ENCODE peak calls at places on chromosomes 5 and 9, in seven cellular contexts. M is vagina, X is uterus, R is left ventricle myocardium inferior, P is neural progenitor cell, W is mesenchymal stem cell, T is GM23248. Q is an unnamed sample. For H3K27me3 and H3K36me3, the result is how much of the 10 kb centered on the place peaks cover.

GRCh38 chr5:75335952-75336624 is 932 bp upstream of the HMGCR start:
- DNase-seq in M (no peak), X (no peak), R (no peak), P (no peak), W (peak), T (peak), Q (peak)

GRCh38 chr5:10023494-10023893 is 226.2 kb downstream of the ATPSCKMT start:
- DNase-seq in M (no peak), X (no peak), R (no peak), P (no peak), W (no peak), T (no peak), Q (no peak)

GRCh38 chr9:110875275-110875674 is 163.0 kb downstream of the LPAR1 start:
- DNase-seq in M (no peak), X (no peak), R (peak), P (peak), W (no peak), T (no peak), Q (no peak)

GRCh38 chr5:150311015-150311692 is 8.4 kb upstream of the ARSI start:
- DNase-seq in M (no peak), X (no peak), R (no peak), P (peak), W (no peak), T (no peak), Q (peak)

GRCh38 chr5:168552146-168552545 is 23.0 kb downstream of the FBLL1 start:
- DNase-seq in M (no peak), X (no peak), R (no peak), P (no peak), W (peak), T (peak), Q (peak)

GRCh38 chr9:19934301-19934868 is 145.5 kb upstream of the SLC24A2 start:
- DNase-seq in M (no peak), X (no peak), R (peak), P (peak), W (peak), T (peak), Q (peak)

GRCh38 chr9:18614651-18615050 is 140.7 kb downstream of the ADAMTSL1 start:
- DNase-seq in M (no peak), X (no peak), R (no peak), P (no peak), W (no peak), T (no peak), Q (no peak)

GRCh38 chr9:105150991-105151685 is 93.3 kb upstream of the SLC44A1 start:
- DNase-seq in M (no peak), X (no peak), R (no peak), P (no peak), W (peak), T (peak), Q (no peak)

GRCh38 chr5:139619861-139620260 is 28.3 kb upstream of the CXXC5 start:
- DNase-seq in M (no peak), X (no peak), R (no peak), P (no peak), W (no peak), T (no peak), Q (no peak)

GRCh38 chr5:43313854-43314457 is 744 bp upstream of the HMGCS1 start:
- DNase-seq in M (no peak), X (peak), R (no peak), P (peak), W (no peak), T (peak), Q (no peak)

GRCh38 chr5:31459594-31459993 is 72.3 kb downstream of the DROSHA start:
- DNase-seq in M (no peak), X (no peak), R (no peak), P (no peak), W (no peak), T (peak), Q (no peak)

GRCh38 chr5:8813180-8813579 is 732.7 kb downstream of the SEMA5A start:
- DNase-seq in M (no peak), X (no peak), R (no peak), P (no peak), W (no peak), T (no peak), Q (no peak)

GRCh38 chr5:18764161-18764560 is 1129.9 kb downstream of the TAF11L14 start:
- DNase-seq in M (no peak), X (no peak), R (no peak), P (no peak), W (no peak), T (no peak), Q (no peak)

GRCh38 chr5:6419340-6419852 is 29.3 kb upstream of the UBE2QL1 start:
- DNase-seq in M (peak), X (no peak), R (no peak), P (no peak), W (no peak), T (no peak), Q (no peak)

GRCh38 chr5:103019804-103020203 is 100.1 kb downstream of the GIN1 start:
- DNase-seq in M (no peak), X (no peak), R (no peak), P (no peak), W (no peak), T (no peak), Q (no peak)

GRCh38 chr5:137461636-137462596 is 37.2 kb downstream of the SPOCK1 start:
- DNase-seq in M (no peak), X (no peak), R (no peak), P (peak), W (no peak), T (no peak), Q (peak)

GRCh38 chr5:151676719-151677118 is 10.0 kb downstream of the SPARC start:
- DNase-seq in M (no peak), X (no peak), R (no peak), P (peak), W (no peak), T (peak), Q (no peak)

GRCh38 chr9:136578915-136579637 is 33.2 kb upstream of the NOTCH1 start:
- DNase-seq in M (no peak), X (no peak), R (peak), P (no peak), W (no peak), T (peak), Q (no peak)

DNA sequence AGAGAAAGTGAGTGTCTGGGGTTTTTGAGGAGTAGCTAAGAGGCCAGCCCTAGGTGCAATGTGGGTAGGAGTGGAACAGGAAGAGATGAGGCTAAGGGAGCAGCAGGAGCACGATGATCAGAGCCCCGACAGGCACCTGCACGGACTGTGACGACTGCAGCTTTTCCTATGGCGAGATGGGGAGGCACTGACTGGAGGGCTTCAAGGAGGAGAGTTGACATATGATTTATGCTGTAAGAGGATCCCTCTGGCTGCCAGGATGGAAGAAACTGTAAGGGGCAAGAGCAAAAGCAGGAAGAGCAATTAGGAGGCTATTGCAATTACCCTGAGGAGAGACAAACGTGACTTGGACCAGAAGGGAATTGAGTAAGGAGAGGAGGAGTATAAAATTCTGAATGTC is 33.1 kb downstream of the TRPC7 start:
- DNase-seq in M (no peak), X (no peak), R (no peak), P (no peak), W (no peak), T (no peak), Q (no peak)
- H3K27me3 ChIP-seq in M (under half), X (under half), R (half or more), P (under half), W (under half), T (under half), Q (half or more)

GRCh38 chr9:126664893-126665695 is 51.4 kb downstream of the LMX1B start:
- DNase-seq in M (no peak), X (no peak), R (no peak), P (peak), W (no peak), T (no peak), Q (no peak)
- H3K4me3 ChIP-seq in M (no peak), X (no peak), R (no peak), P (peak), W (no peak), T (no peak), Q (no peak)

GRCh38 chr9:128540630-128541355 is 11.6 kb upstream of the SPTAN1 start:
- DNase-seq in M (no peak), X (no peak), R (no peak), P (no peak), W (no peak), T (no peak), Q (no peak)
- H3K36me3 ChIP-seq in M (under half), X (under half), R (half or more), P (under half), W (half or more), T (under half), Q (under half)

GRCh38 chr9:126676102-126676684 is 62.5 kb downstream of the LMX1B start:
- DNase-seq in M (no peak), X (no peak), R (no peak), P (peak), W (no peak), T (no peak), Q (no peak)

GRCh38 chr9:126673689-126674364 is 60.1 kb downstream of the LMX1B start:
- DNase-seq in M (no peak), X (no peak), R (no peak), P (peak), W (peak), T (peak), Q (no peak)

GRCh38 chr9:126674365-126675146 is 60.8 kb downstream of the LMX1B start:
- DNase-seq in M (no peak), X (no peak), R (no peak), P (peak), W (no peak), T (no peak), Q (no peak)

GRCh38 chr9:126676685-126677143 is 63.0 kb downstream of the LMX1B start:
- DNase-seq in M (no peak), X (no peak), R (no peak), P (peak), W (no peak), T (no peak), Q (no peak)

GRCh38 chr9:126675147-126675467 is 61.4 kb downstream of the LMX1B start:
- DNase-seq in M (no peak), X (no peak), R (no peak), P (peak), W (no peak), T (no peak), Q (no peak)
- H3K27me3 ChIP-seq in M (under half), X (under half), R (half or more), P (half or more), W (half or more), T (under half), Q (under half)

GRCh38 chr5:37834542-37835399 is 5.1 kb downstream of the GDNF start:
- DNase-seq in M (no peak), X (no peak), R (no peak), P (peak), W (no peak), T (no peak), Q (no peak)

GRCh38 chr5:37835400-37835973 is 4.4 kb downstream of the GDNF start:
- DNase-seq in M (no peak), X (no peak), R (no peak), P (no peak), W (no peak), T (no peak), Q (no peak)

GRCh38 chr5:37830348-37830747 is 9.5 kb downstream of the GDNF start:
- DNase-seq in M (no peak), X (no peak), R (no peak), P (no peak), W (no peak), T (no peak), Q (no peak)

GRCh38 chr5:37833990-37834389 is 5.9 kb downstream of the GDNF start:
- DNase-seq in M (no peak), X (no peak), R (no peak), P (peak), W (peak), T (no peak), Q (no peak)

GRCh38 chr5:37831821-37832524 is 7.9 kb downstream of the GDNF start:
- DNase-seq in M (no peak), X (no peak), R (no peak), P (no peak), W (no peak), T (peak), Q (peak)
- H3K4me3 ChIP-seq in M (no peak), X (no peak), R (no peak), P (no peak), W (no peak), T (no peak), Q (no peak)

DNA sequence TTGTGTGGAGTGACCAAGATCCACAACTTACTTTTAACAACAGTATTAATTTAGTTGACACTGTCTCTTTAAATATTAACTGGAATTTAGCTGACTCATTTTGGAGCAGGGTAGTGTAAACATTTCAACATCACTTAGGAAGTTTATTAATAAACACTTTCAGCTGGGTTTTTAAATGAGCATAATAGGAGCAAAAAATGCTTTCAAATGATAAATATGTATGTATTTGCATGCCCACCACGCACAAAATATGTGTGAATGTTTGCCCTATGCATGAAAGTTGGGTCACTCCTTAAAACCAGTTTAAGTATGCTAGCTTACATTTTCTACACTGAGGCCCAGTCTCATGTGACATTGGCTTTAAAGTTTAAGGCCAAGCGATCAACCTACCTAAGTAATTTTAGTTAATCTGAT is 2.9 kb downstream of the ZFAND5 start:
- DNase-seq in M (no peak), X (no peak), R (no peak), P (no peak), W (peak), T (peak), Q (no peak)
- H3K36me3 ChIP-seq in M (under half), X (under half), R (under half), P (under half), W (half or more), T (half or more), Q (half or more)

DNA sequence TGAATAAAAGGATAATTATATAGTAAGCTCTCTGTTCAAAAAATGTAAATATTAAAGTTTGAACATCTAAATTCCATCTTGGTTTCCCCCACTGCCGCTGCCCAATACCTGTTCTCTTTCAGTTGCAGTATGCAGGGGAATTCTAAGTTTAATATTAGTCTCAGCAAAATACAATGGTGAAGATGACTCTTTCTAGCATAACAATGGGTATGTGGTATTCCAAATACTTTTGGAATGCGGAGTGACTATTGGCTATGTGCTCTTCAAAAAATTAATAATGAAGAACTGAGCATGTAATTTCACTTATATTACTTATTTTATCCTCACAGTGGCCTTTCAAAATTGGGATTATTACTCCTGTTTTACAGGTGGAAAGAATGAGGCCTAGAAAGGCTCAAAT is 3.4 kb downstream of the CDKN2B-AS1 start:
- DNase-seq in M (no peak), X (no peak), R (no peak), P (no peak), W (no peak), T (no peak), Q (no peak)
- H3K27me3 ChIP-seq in M (under half), X (under half), R (half or more), P (half or more), W (under half), T (under half), Q (under half)

DNA sequence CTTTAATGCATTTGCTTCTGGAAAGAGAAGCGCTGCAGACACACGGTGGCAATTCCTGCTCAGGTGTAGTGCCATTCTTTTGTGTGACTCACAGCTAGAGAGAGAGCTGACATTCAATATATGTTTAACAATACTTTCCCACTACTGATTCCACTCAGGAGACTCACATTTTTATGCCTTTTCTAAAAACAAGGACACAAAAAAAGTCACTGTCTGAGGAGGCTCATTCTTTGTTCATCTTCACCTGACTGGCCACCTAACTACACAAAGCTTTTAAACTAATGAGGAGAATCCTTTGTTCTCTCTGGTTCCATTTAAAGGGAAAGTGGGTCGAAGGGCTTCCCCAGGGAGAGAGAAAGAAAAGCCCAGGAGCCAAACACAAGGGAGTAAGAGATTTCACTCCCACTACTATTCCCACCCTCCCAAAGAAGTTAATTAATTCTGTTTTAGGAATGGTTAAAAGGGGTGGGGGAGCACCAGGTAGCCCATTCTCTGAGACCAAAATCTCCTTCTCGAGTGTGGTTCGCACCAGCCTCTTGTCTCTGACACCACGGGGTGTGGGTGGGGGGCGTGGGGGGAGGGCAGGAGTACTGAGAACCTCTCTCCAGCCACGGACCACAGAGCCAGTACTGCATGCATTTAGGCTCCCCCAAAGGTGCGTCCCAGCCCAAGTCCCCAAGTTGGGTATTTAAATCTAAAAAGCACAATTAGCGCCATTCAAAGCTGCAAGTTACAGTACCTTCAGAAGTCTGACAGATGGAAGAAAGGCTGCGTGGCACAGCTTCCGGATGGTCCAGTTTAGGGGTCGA is 778 bp downstream of the TRPM3 start:
- DNase-seq in M (no peak), X (no peak), R (no peak), P (peak), W (no peak), T (no peak), Q (no peak)
- H3K4me3 ChIP-seq in M (no peak), X (no peak), R (no peak), P (peak), W (no peak), T (no peak), Q (no peak)